ENCODE peak calls at places on chromosomes 11 and 22, in seven cellular contexts. H is head of caudate nucleus, A is kidney glomerular epithelial cell, D is T-helper 1 cell, I is sciatic nerve, U is COR-L47, P is NCI-H460. E is an unnamed sample.

GRCh38 chr11:15568440-15568839 is 453.7 kb downstream of the INSC start:
- DNase-seq in U (no peak), H (no peak), A (no peak), P (no peak), I (no peak), D (no peak), E (peak)

GRCh38 chr11:124900464-124900863 is 2.8 kb upstream of the ROBO4 start:
- DNase-seq in U (no peak), P (peak), H (peak), D (no peak), A (peak), I (no peak), E (no peak)

GRCh38 chr22:41261541-41262249 is 21.0 kb upstream of the CHADL start:
- DNase-seq in A (no peak), I (no peak), H (no peak), D (no peak), U (no peak), P (no peak), E (no peak)

GRCh38 chr11:119091966-119092879 is 7.5 kb downstream of the HMBS start:
- DNase-seq in H (no peak), I (no peak), A (no peak), U (no peak), D (no peak), P (no peak), E (no peak)

GRCh38 chr11:11752688-11753087 is 89.1 kb upstream of the USP47 start:
- DNase-seq in D (no peak), P (no peak), I (no peak), H (no peak), U (no peak), A (no peak), E (no peak)

GRCh38 chr11:22830082-22830414 is 447 bp upstream of the SVIP start:
- DNase-seq in H (no peak), U (no peak), D (no peak), I (no peak), P (no peak), A (no peak), E (no peak)

GRCh38 chr11:60973699-60974098 is 2.2 kb downstream of the CD6 start:
- DNase-seq in U (no peak), D (no peak), I (no peak), P (no peak), H (no peak), A (no peak), E (no peak)

GRCh38 chr11:17765381-17766359 is 31.1 kb downstream of the KCNC1 start:
- DNase-seq in A (no peak), D (no peak), I (no peak), U (peak), P (no peak), H (peak), E (peak)

GRCh38 chr11:65445604-65446445 is 23.2 kb downstream of the NEAT1 start:
- DNase-seq in U (no peak), H (no peak), I (peak), A (no peak), D (no peak), P (no peak), E (no peak)

GRCh38 chr11:34243620-34244493 is 114.0 kb downstream of the ABTB2 start:
- DNase-seq in I (no peak), U (no peak), H (no peak), D (no peak), A (peak), P (peak), E (no peak)

GRCh38 chr22:27329966-27330645 is 471.4 kb downstream of the MN1 start:
- DNase-seq in P (no peak), I (no peak), U (no peak), D (no peak), A (no peak), H (peak), E (no peak)

GRCh38 chr22:24968066-24968561 is 15.6 kb downstream of the KIAA1671 start:
- DNase-seq in H (no peak), U (no peak), P (no peak), A (peak), D (no peak), I (no peak), E (no peak)

GRCh38 chr11:123052884-123053721 is 8.8 kb downstream of the HSPA8 start:
- DNase-seq in U (no peak), I (no peak), A (no peak), H (peak), D (no peak), P (no peak), E (no peak)

GRCh38 chr22:47588583-47588970 is 826.1 kb downstream of the TBC1D22A start:
- DNase-seq in I (no peak), U (no peak), A (no peak), D (no peak), P (no peak), H (no peak), E (peak)

GRCh38 chr22:47238886-47239860 is 476.7 kb downstream of the TBC1D22A start:
- DNase-seq in U (no peak), A (no peak), P (no peak), H (no peak), I (peak), D (no peak), E (no peak)

GRCh38 chr11:34492806-34493414 is 20.7 kb downstream of the ELF5 start:
- DNase-seq in H (peak), I (peak), D (peak), U (peak), P (peak), A (peak), E (peak)

GRCh38 chr11:64925536-64926449 is 1.3 kb downstream of the PPP2R5B start:
- DNase-seq in I (no peak), U (no peak), P (no peak), H (no peak), D (no peak), A (no peak), E (no peak)